ENCODE peak calls at places on chromosomes 2 and 18, in seven cellular contexts. Q is endodermal cell, Y is GM23338, T is SK-N-SH, X is GM23248, A is small intestine, N is ovary. H is an unnamed sample.

GRCh38 chr2:70671059-70671685 is 96.8 kb downstream of the ADD2 start:
- DNase-seq in Q (peak; percentile 45), Y (no peak), T (no peak), X (peak; percentile 38), A (no peak), N (no peak), H (no peak)

GRCh38 chr2:3377279-3377611 is 373 bp downstream of the EIPR1 start:
- DNase-seq in Q (no peak), Y (peak; percentile 44), T (peak; percentile 76), X (peak; percentile 72), A (peak; percentile 42), N (no peak), H (no peak)

GRCh38 chr18:9323750-9324445 is 10.7 kb upstream of the TWSG1 start:
- DNase-seq in Q (no peak), Y (no peak), T (no peak), X (peak; percentile 53), A (no peak), N (no peak), H (no peak)

GRCh38 chr2:26850002-26850431 is 2.1 kb downstream of the DPYSL5 start:
- DNase-seq in Q (peak; percentile 48), Y (peak; percentile 33), T (no peak), X (no peak), A (no peak), N (no peak), H (no peak)

GRCh38 chr2:149860276-149860921 is 272.8 kb upstream of the MMADHC start:
- DNase-seq in Q (no peak), Y (no peak), T (no peak), X (peak; percentile 78), A (no peak), N (no peak), H (peak; percentile 43)

GRCh38 chr2:203914546-203915169 is 21.9 kb upstream of the ICOS start:
- DNase-seq in Q (no peak), Y (no peak), T (no peak), X (peak; percentile 34), A (no peak), N (no peak), H (no peak)

GRCh38 chr2:35591886-35592285 is 763.7 kb upstream of the CRIM1 start:
- DNase-seq in Q (no peak), Y (no peak), T (no peak), X (no peak), A (no peak), N (no peak), H (no peak)

GRCh38 chr2:166373951-166374350 is 1.8 kb downstream of the SCN9A start:
- DNase-seq in Q (no peak), Y (peak; percentile 9), T (peak; percentile 50), X (peak; percentile 59), A (no peak), N (no peak), H (no peak)

GRCh38 chr2:69348781-69349180 is 38.2 kb downstream of the GFPT1 start:
- DNase-seq in Q (peak; percentile 54), Y (no peak), T (no peak), X (no peak), A (no peak), N (no peak), H (no peak)

GRCh38 chr18:46622999-46623398 is 34.0 kb downstream of the LOXHD1 start:
- DNase-seq in Q (no peak), Y (no peak), T (peak; percentile 27), X (peak; percentile 30), A (no peak), N (no peak), H (no peak)

GRCh38 chr2:120635146-120635545 is 100.5 kb upstream of the GLI2 start:
- DNase-seq in Q (peak; percentile 24), Y (no peak), T (no peak), X (no peak), A (no peak), N (no peak), H (no peak)
- H3K27me3 ChIP-seq in Q (no peaks in the 10 kb centered on the region), Y (no peaks in the 10 kb centered on the region), T (peaks cover 36% of the 10 kb centered on the region), X (peaks cover 28% of the 10 kb centered on the region), A (no peaks in the 10 kb centered on the region), N (no peaks in the 10 kb centered on the region), H (no peaks in the 10 kb centered on the region)

GRCh38 chr2:31577143-31577542 is 3.6 kb downstream of the SRD5A2 start:
- DNase-seq in Q (no peak), Y (no peak), T (no peak), X (no peak), A (no peak), N (no peak), H (no peak)
- H3K27me3 ChIP-seq in Q (peaks cover 68% of the 10 kb centered on the region), Y (peaks cover 51% of the 10 kb centered on the region), T (peaks cover 27% of the 10 kb centered on the region), X (peaks cover 36% of the 10 kb centered on the region), A (peaks cover 8% of the 10 kb centered on the region), N (no peaks in the 10 kb centered on the region), H (peaks cover 22% of the 10 kb centered on the region)

GRCh38 chr18:63043516-63043915 is 276.1 kb downstream of the BCL2 start:
- DNase-seq in Q (no peak), Y (no peak), T (no peak), X (peak; percentile 51), A (no peak), N (no peak), H (no peak)
- H3K27me3 ChIP-seq in Q (no peaks in the 10 kb centered on the region), Y (no peaks in the 10 kb centered on the region), T (no peaks in the 10 kb centered on the region), X (peaks cover 29% of the 10 kb centered on the region), A (no peaks in the 10 kb centered on the region), N (no peaks in the 10 kb centered on the region), H (peaks cover 5% of the 10 kb centered on the region)

GRCh38 chr18:57434536-57435494 is at the start of gene ONECUT2:
- DNase-seq in Q (peak; percentile 99), Y (peak; percentile 98), T (peak; percentile 99), X (peak; percentile 97), A (peak; percentile 97), N (peak; percentile 95), H (peak; percentile 94)
- H3K27me3 ChIP-seq in Q (peaks cover 90% of the 10 kb centered on the region), Y (peaks cover 93% of the 10 kb centered on the region), T (peaks cover 39% of the 10 kb centered on the region), X (peaks cover 87% of the 10 kb centered on the region), A (no peaks in the 10 kb centered on the region), N (peaks cover 2% of the 10 kb centered on the region), H (peaks cover 72% of the 10 kb centered on the region)

GRCh38 chr18:78974115-78974740 is 5.4 kb upstream of the SALL3 start:
- DNase-seq in Q (peak; percentile 75), Y (peak; percentile 63), T (no peak), X (no peak), A (no peak), N (no peak), H (no peak)
- H3K27me3 ChIP-seq in Q (peaks cover 89% of the 10 kb centered on the region), Y (peaks cover 94% of the 10 kb centered on the region), T (peaks cover 92% of the 10 kb centered on the region), X (peaks cover 68% of the 10 kb centered on the region), A (peaks cover 26% of the 10 kb centered on the region), N (no peaks in the 10 kb centered on the region), H (peaks cover 80% of the 10 kb centered on the region)

GRCh38 chr2:175597286-175597685 is 404.8 kb downstream of the LNPK start:
- DNase-seq in Q (no peak), Y (no peak), T (no peak), X (peak; percentile 42), A (no peak), N (no peak), H (no peak)

GRCh38 chr2:175605599-175605988 is 396.5 kb downstream of the LNPK start:
- DNase-seq in Q (no peak), Y (no peak), T (no peak), X (no peak), A (no peak), N (no peak), H (no peak)

GRCh38 chr2:175605989-175606841 is 395.9 kb downstream of the LNPK start:
- DNase-seq in Q (peak; percentile 36), Y (peak; percentile 41), T (peak; percentile 46), X (peak; percentile 61), A (peak; percentile 31), N (no peak), H (no peak)

GRCh38 chr2:175600024-175600831 is 401.8 kb downstream of the LNPK start:
- DNase-seq in Q (no peak), Y (no peak), T (peak; percentile 62), X (peak; percentile 91), A (no peak), N (no peak), H (peak; percentile 81)

DNA sequence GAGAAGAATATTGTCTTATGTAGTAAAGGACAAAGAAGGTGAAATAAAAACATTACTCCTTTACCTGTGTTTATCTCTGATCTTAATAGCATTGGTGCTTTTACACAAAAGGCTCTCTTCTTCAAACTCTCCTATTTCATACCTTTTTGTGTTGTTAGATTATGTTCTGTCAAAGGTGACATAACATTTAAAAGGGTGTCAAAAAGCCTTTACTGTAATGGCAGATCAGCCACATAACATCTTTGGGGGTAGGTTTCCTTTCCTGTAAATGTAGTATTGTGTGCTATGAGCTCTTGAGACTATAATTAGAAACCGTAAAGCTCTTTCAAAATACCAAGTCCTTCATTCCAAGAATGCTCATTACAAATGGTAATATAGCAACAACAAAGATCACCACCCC is 400.1 kb downstream of the LNPK start:
- DNase-seq in Q (no peak), Y (no peak), T (no peak), X (no peak), A (no peak), N (no peak), H (no peak)
- H3K27me3 ChIP-seq in Q (no peaks in the 10 kb centered on the region), Y (no peaks in the 10 kb centered on the region), T (no peaks in the 10 kb centered on the region), X (no peaks in the 10 kb centered on the region), A (no peaks in the 10 kb centered on the region), N (no peaks in the 10 kb centered on the region), H (no peaks in the 10 kb centered on the region)